ENCODE peak calls at places on chromosomes 6 and 20, in nine cellular contexts. One of them, this sample, is unnamed.

GRCh38 chr6:52399511-52400315 is 20.4 kb upstream of the EFHC1 start:
- DNase-seq in GM13976: peak
- DNase-seq in RWPE1: peak
- DNase-seq in adrenal gland: peak
- DNase-seq in AG04449: no peak
- DNase-seq in progenitor cell of endocrine pancreas: no peak
- DNase-seq in WTC11: peak
- DNase-seq in mesothelial cell of epicardium: no peak
- DNase-seq in transverse colon: peak
- DNase-seq in this sample: no peak

GRCh38 chr6:142833054-142833453 is 111.9 kb downstream of the HIVEP2 start:
- DNase-seq in adrenal gland: no peak
- DNase-seq in transverse colon: no peak
- DNase-seq in progenitor cell of endocrine pancreas: no peak
- DNase-seq in AG04449: peak
- DNase-seq in mesothelial cell of epicardium: no peak
- DNase-seq in GM13976: no peak
- DNase-seq in WTC11: no peak
- DNase-seq in RWPE1: peak
- DNase-seq in this sample: no peak

GRCh38 chr20:50844430-50845100 is 49.7 kb downstream of the BCAS4 start:
- DNase-seq in mesothelial cell of epicardium: no peak
- DNase-seq in transverse colon: no peak
- DNase-seq in RWPE1: peak
- DNase-seq in AG04449: peak
- DNase-seq in GM13976: peak
- DNase-seq in WTC11: no peak
- DNase-seq in adrenal gland: no peak
- DNase-seq in progenitor cell of endocrine pancreas: no peak
- DNase-seq in this sample: peak

GRCh38 chr20:51424270-51425041 is 118.1 kb downstream of the NFATC2 start:
- DNase-seq in transverse colon: no peak
- DNase-seq in WTC11: no peak
- DNase-seq in mesothelial cell of epicardium: no peak
- DNase-seq in adrenal gland: no peak
- DNase-seq in GM13976: no peak
- DNase-seq in RWPE1: no peak
- DNase-seq in AG04449: no peak
- DNase-seq in progenitor cell of endocrine pancreas: no peak
- DNase-seq in this sample: no peak

GRCh38 chr20:4170621-4171537 is 155.5 kb upstream of the RNF24 start:
- DNase-seq in adrenal gland: no peak
- DNase-seq in mesothelial cell of epicardium: no peak
- DNase-seq in progenitor cell of endocrine pancreas: no peak
- DNase-seq in AG04449: no peak
- DNase-seq in WTC11: no peak
- DNase-seq in RWPE1: no peak
- DNase-seq in GM13976: no peak
- DNase-seq in transverse colon: no peak
- DNase-seq in this sample: peak

GRCh38 chr6:42440027-42440426 is 11.7 kb downstream of the TRERF1 start:
- DNase-seq in AG04449: no peak
- DNase-seq in progenitor cell of endocrine pancreas: no peak
- DNase-seq in GM13976: no peak
- DNase-seq in mesothelial cell of epicardium: no peak
- DNase-seq in adrenal gland: no peak
- DNase-seq in transverse colon: no peak
- DNase-seq in RWPE1: no peak
- DNase-seq in WTC11: no peak
- DNase-seq in this sample: no peak

GRCh38 chr6:35411066-35411465 is 41.1 kb upstream of the FANCE start:
- DNase-seq in RWPE1: no peak
- DNase-seq in WTC11: no peak
- DNase-seq in mesothelial cell of epicardium: no peak
- DNase-seq in GM13976: no peak
- DNase-seq in progenitor cell of endocrine pancreas: no peak
- DNase-seq in adrenal gland: no peak
- DNase-seq in AG04449: no peak
- DNase-seq in transverse colon: no peak
- DNase-seq in this sample: no peak

GRCh38 chr6:109239192-109239917 is 142.9 kb downstream of the CD164 start:
- DNase-seq in progenitor cell of endocrine pancreas: no peak
- DNase-seq in RWPE1: no peak
- DNase-seq in transverse colon: no peak
- DNase-seq in adrenal gland: no peak
- DNase-seq in mesothelial cell of epicardium: no peak
- DNase-seq in WTC11: no peak
- DNase-seq in AG04449: no peak
- DNase-seq in GM13976: no peak
- DNase-seq in this sample: no peak

GRCh38 chr6:88492824-88493223 is 326.7 kb upstream of the CNR1 start:
- DNase-seq in AG04449: no peak
- DNase-seq in mesothelial cell of epicardium: no peak
- DNase-seq in adrenal gland: peak
- DNase-seq in progenitor cell of endocrine pancreas: no peak
- DNase-seq in WTC11: no peak
- DNase-seq in GM13976: no peak
- DNase-seq in RWPE1: peak
- DNase-seq in transverse colon: no peak
- DNase-seq in this sample: no peak
- TF ChIP-seq CTCF in AG04449: no peak
- TF ChIP-seq CTCF in mesothelial cell of epicardium: no peak
- TF ChIP-seq CTCF in adrenal gland: peak
- TF ChIP-seq CTCF in progenitor cell of endocrine pancreas: peak
- TF ChIP-seq CTCF in WTC11: no peak
- TF ChIP-seq CTCF in GM13976: peak
- TF ChIP-seq CTCF in RWPE1: peak
- TF ChIP-seq CTCF in transverse colon: no peak
- TF ChIP-seq CTCF in this sample: no peak

GRCh38 chr20:35771689-35772562 is at the start of gene PHF20:
- DNase-seq in progenitor cell of endocrine pancreas: peak
- DNase-seq in transverse colon: peak
- DNase-seq in GM13976: peak
- DNase-seq in WTC11: peak
- DNase-seq in AG04449: peak
- DNase-seq in adrenal gland: peak
- DNase-seq in RWPE1: peak
- DNase-seq in mesothelial cell of epicardium: peak
- DNase-seq in this sample: peak

GRCh38 chr20:35766843-35767242 is 5.0 kb upstream of the PHF20 start:
- DNase-seq in mesothelial cell of epicardium: no peak
- DNase-seq in progenitor cell of endocrine pancreas: no peak
- DNase-seq in adrenal gland: no peak
- DNase-seq in GM13976: no peak
- DNase-seq in transverse colon: no peak
- DNase-seq in AG04449: no peak
- DNase-seq in RWPE1: no peak
- DNase-seq in WTC11: no peak
- DNase-seq in this sample: no peak

GRCh38 chr20:35771367-35771688 is 487 bp upstream of the PHF20 start:
- DNase-seq in mesothelial cell of epicardium: no peak
- DNase-seq in progenitor cell of endocrine pancreas: no peak
- DNase-seq in transverse colon: no peak
- DNase-seq in AG04449: no peak
- DNase-seq in adrenal gland: no peak
- DNase-seq in GM13976: no peak
- DNase-seq in WTC11: no peak
- DNase-seq in RWPE1: no peak
- DNase-seq in this sample: no peak

GRCh38 chr20:35772563-35773058 is 796 bp downstream of the PHF20 start:
- DNase-seq in adrenal gland: no peak
- DNase-seq in AG04449: no peak
- DNase-seq in transverse colon: no peak
- DNase-seq in WTC11: no peak
- DNase-seq in mesothelial cell of epicardium: no peak
- DNase-seq in progenitor cell of endocrine pancreas: no peak
- DNase-seq in RWPE1: no peak
- DNase-seq in GM13976: no peak
- DNase-seq in this sample: no peak

DNA sequence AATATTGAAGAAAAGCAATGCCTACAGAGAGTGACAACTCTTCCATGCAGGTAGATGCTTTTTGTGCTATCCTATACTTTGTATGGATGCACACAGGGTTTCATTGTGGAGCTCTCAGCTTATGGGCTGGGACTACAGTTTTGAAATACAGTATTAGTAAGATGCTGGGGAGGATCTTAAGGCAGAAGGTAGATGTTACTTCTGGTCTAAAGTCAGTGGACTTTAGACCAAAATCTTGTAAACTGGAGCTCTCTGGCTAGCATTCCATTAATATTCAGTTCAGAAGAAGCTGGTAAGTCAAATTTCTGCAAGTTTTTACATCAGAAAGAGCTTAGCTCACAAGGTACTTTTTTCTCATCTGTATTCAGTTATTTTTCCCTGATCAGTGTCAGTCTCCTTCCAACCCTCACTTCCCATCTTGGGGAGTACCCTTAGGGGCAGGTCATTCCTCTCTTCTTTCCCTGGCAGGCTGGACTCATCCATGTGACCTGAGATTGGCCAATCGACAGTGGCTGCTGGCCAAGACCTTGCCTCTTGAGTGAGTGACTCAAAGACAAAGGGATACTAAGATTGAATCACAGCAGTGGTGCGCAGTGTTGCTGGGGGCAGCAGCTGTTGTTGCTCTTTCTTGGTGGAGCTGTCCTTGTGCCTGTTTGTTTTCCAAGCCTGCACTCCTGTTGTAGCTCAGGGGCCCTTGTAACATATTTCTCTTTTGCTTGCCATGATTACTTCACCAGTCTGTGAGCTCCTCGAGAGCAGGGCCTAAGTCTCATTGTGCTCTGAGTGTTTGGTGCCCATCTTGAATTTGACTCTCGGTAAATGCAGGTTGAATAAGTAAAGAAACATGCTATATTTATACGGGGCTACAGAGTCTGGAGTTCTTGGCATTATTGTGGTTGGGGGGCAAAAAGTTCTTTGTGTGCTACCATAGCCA is 2.8 kb upstream of the PHF20 start:
- DNase-seq in mesothelial cell of epicardium: peak
- DNase-seq in GM13976: peak
- DNase-seq in transverse colon: peak
- DNase-seq in RWPE1: peak
- DNase-seq in progenitor cell of endocrine pancreas: no peak
- DNase-seq in WTC11: peak
- DNase-seq in adrenal gland: peak
- DNase-seq in AG04449: peak
- DNase-seq in this sample: peak
- TF ChIP-seq CTCF in mesothelial cell of epicardium: no peak
- TF ChIP-seq CTCF in GM13976: no peak
- TF ChIP-seq CTCF in transverse colon: no peak
- TF ChIP-seq CTCF in RWPE1: no peak
- TF ChIP-seq CTCF in progenitor cell of endocrine pancreas: no peak
- TF ChIP-seq CTCF in WTC11: no peak
- TF ChIP-seq CTCF in adrenal gland: no peak
- TF ChIP-seq CTCF in AG04449: no peak
- TF ChIP-seq CTCF in this sample: no peak

DNA sequence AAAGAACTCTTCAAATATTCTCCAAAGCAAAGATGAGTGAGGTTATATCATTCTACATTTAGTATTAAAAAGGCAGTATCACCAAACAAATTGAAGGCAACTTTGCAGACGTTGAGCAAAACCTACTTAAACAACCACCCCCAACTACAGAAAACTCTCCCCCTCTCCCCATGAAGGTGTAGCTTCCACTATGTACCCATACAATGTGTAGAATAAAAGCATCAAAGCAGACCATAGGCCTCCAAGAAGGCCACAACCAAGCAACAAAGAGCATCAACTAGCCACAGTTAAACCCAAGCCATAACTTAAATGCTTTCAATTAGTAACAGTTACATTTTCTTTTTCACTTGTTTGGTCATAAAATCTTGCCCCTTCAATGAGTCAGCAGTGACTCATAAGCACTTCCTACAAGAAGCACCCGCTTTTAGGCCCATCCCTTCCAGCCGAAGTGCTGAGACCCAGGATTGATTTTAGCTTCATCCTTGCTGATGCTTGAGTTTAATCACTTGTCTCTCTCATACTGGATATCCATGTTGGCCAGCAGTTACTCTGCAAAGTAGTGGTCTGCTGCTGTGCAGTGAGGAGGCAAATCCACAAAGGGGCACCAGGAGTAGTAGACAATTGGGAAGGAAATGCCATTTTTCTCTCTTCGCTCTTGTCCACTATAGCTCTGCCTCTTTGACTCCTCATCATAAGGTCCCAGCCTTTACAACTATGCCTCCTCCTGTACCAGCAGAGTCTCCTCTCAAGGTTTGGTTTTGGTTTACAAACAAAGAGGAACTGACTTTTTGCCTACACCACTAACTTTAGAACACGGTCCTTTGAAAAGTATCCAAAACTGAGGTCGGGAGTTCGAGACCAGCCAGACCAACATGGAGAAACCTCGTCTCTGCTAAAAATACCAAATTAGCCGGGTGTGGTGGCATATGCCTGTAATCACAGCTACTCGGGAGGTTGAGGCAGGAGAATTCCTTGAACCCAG is 8.4 kb upstream of the NUP153 start:
- DNase-seq in adrenal gland: no peak
- DNase-seq in RWPE1: peak
- DNase-seq in mesothelial cell of epicardium: no peak
- DNase-seq in GM13976: peak
- DNase-seq in AG04449: peak
- DNase-seq in transverse colon: no peak
- DNase-seq in WTC11: no peak
- DNase-seq in progenitor cell of endocrine pancreas: no peak
- DNase-seq in this sample: no peak
- TF ChIP-seq CTCF in adrenal gland: no peak
- TF ChIP-seq CTCF in RWPE1: no peak
- TF ChIP-seq CTCF in mesothelial cell of epicardium: no peak
- TF ChIP-seq CTCF in GM13976: no peak
- TF ChIP-seq CTCF in AG04449: no peak
- TF ChIP-seq CTCF in transverse colon: no peak
- TF ChIP-seq CTCF in WTC11: no peak
- TF ChIP-seq CTCF in progenitor cell of endocrine pancreas: no peak
- TF ChIP-seq CTCF in this sample: no peak

DNA sequence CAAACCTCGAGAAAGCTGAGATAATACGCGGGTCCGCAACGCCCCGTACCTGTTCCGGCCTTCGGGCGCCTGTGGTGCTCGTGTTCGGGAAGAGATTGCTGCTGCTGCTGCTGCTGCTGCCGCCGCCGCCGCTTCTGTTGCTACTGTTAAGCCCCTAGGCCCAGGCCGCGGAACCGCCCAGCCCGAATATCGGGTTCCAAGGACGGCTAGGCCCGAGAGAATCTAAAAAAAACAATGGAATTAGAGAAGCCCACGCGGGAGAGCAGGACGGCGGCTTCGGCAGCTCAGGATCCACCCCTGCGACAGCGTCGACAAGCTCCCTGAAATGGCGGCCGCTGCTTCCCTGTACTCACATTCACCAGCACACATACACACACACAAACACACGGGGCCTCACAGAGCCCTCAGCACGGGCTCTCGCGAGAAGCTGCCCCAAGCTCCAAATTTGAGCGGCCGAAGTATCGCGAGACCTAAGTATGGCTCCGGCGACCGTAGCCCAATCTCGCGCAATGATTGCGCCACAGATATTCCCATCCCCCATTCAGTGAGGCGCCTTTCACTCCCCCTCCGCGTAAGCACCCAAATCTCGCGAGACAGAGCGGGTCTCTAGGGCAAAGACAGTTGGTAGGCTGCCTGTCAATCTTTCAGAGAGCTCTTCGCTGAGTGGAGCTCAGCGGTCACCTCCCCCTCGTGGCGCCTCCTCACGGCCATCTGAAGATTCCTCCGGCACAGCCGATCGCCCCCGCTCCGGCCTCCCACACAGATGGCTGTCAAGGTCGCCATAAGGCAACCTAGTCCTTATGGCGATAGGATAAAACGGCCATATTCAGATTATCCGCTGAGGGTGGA is at the start of gene RBM39:
- DNase-seq in RWPE1: peak
- DNase-seq in mesothelial cell of epicardium: peak
- DNase-seq in adrenal gland: peak
- DNase-seq in AG04449: peak
- DNase-seq in WTC11: peak
- DNase-seq in GM13976: peak
- DNase-seq in transverse colon: peak
- DNase-seq in progenitor cell of endocrine pancreas: peak
- DNase-seq in this sample: peak
- TF ChIP-seq CTCF in RWPE1: no peak
- TF ChIP-seq CTCF in mesothelial cell of epicardium: no peak
- TF ChIP-seq CTCF in adrenal gland: peak
- TF ChIP-seq CTCF in AG04449: peak
- TF ChIP-seq CTCF in WTC11: no peak
- TF ChIP-seq CTCF in GM13976: peak
- TF ChIP-seq CTCF in transverse colon: peak
- TF ChIP-seq CTCF in progenitor cell of endocrine pancreas: peak
- TF ChIP-seq CTCF in this sample: peak

This sample was measured in Peyer's patch.